ENCODE peak calls at places on chromosomes 5 and 9, in four cellular contexts. G is PC-3, F is foreskin fibroblast, U is GM23338. M is an unnamed sample.

GRCh38 chr5:32708949-32709348 is 2.2 kb upstream of the NPR3 start:
- DNase-seq in G (no peak), F (no peak), U (peak), M (no peak)

GRCh38 chr9:76516350-76516749 is 57.4 kb downstream of the GCNT1 start:
- DNase-seq in G (no peak), F (peak), U (no peak), M (no peak)

GRCh38 chr5:98492258-98492657 is 281.2 kb upstream of the RGMB start:
- DNase-seq in G (peak), F (peak), U (no peak), M (no peak)

GRCh38 chr5:21774281-21774680 is 1078.9 kb downstream of the CDH12 start:
- DNase-seq in G (peak), F (no peak), U (no peak), M (no peak)

GRCh38 chr5:140802781-140803271 is 2.0 kb downstream of the PCDHA3 start:
- DNase-seq in G (no peak), F (no peak), U (no peak), M (no peak)

GRCh38 chr5:150249744-150250143 is 39.8 kb downstream of the CAMK2A start:
- DNase-seq in G (no peak), F (no peak), U (no peak), M (no peak)

GRCh38 chr5:143657814-143658395 is 154.1 kb upstream of the HMHB1 start:
- DNase-seq in G (peak), F (peak), U (no peak), M (no peak)

GRCh38 chr5:40447438-40447837 is 232.3 kb upstream of the PTGER4 start:
- DNase-seq in G (peak), F (peak), U (no peak), M (no peak)

DNA sequence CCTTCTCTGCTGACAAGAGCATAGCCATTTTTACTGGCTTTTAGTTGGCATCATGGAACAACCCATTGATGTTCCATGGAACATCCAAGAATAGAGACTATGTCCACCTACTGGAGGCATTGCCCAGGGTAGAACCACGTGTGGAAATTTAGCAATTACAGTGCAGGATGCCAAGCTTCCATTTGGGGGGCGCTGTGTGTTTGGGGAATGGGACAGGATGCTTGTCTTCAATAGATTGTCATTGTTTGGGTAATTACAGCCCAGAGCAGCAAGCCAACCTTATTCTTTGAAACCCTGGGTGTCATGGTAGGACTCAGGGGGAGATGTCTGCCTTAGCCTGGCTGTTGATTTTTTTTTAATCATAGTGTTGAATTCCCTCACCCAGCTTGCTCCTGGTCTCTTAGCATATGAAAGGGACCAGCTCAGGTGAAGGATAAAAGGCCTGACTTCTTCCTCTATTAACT is 171.1 kb downstream of the DOCK2 start:
- DNase-seq in G (no peak), F (no peak), U (peak), M (no peak)
- TF ChIP-seq CTCF in G (no peak), F (no peak), U (peak), M (no peak)

GRCh38 chr9:127873223-127873691 is 4.2 kb downstream of the AK1 start:
- DNase-seq in G (no peak), F (no peak), U (no peak), M (no peak)
- H3K4me3 ChIP-seq in G (no peak), F (no peak), U (no peak), M (no peak)

DNA sequence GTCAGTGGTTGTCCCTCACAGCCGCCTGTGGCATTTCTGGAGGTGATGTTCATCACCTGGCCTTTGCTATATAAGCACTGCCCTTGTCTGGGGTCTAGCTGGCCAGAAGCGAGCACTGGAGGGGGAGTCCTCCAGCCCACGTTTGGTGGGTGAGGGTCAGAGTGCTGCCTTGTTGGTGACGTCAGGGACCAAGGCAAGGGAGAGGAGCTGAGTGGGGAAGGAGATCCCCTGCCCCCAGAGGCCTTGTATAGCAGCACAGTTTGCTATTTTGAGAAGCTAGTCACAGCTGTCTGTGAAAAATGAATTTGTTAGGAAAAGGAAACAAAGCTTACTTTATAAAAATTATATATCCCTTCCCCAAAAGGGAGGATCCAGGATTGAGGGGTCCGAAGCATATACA is 49.8 kb downstream of the SYK start:
- DNase-seq in G (no peak), F (no peak), U (peak), M (no peak)
- TF ChIP-seq CTCF in G (no peak), F (no peak), U (no peak), M (peak)

GRCh38 chr9:114363424-114363823 is 24.4 kb downstream of the AKNA start:
- DNase-seq in G (no peak), F (no peak), U (no peak), M (no peak)
- H3K4me3 ChIP-seq in G (no peak), F (no peak), U (no peak), M (no peak)

GRCh38 chr9:92610470-92611420 is 59.2 kb downstream of the IPPK start:
- DNase-seq in G (no peak), F (peak), U (no peak), M (no peak)

GRCh38 chr9:92607773-92608172 is 62.2 kb downstream of the IPPK start:
- DNase-seq in G (no peak), F (peak), U (no peak), M (no peak)

GRCh38 chr9:92607088-92607487 is 62.8 kb downstream of the IPPK start:
- DNase-seq in G (no peak), F (peak), U (no peak), M (no peak)

GRCh38 chr9:92608221-92609141 is 61.5 kb downstream of the IPPK start:
- DNase-seq in G (no peak), F (peak), U (no peak), M (no peak)

DNA sequence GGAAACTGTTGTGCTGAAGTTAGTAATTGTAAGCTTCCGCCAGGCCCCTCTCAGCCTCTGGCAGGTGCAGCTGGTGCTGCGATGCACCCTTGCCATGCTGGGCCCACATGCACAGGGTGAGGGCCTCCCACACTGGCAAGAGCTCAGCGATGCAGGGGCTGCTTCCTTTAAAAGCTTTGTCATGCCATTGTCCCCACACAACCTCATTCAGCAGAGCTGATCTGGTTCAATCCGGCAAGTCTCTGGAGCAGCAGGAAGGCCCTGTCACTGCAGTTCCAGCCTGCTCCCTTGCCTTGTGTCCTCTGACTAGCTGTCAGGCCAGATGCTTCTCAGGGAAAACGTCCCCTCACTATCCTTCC is 60.8 kb downstream of the IPPK start:
- DNase-seq in G (no peak), F (peak), U (peak), M (no peak)
- TF ChIP-seq CTCF in G (no peak), F (no peak), U (no peak), M (no peak)

GRCh38 chr5:111681791-111682190 is 75.2 kb downstream of the NREP start:
- DNase-seq in G (no peak), F (peak), U (no peak), M (no peak)
- H3K4me3 ChIP-seq in G (no peak), F (peak), U (no peak), M (no peak)

DNA sequence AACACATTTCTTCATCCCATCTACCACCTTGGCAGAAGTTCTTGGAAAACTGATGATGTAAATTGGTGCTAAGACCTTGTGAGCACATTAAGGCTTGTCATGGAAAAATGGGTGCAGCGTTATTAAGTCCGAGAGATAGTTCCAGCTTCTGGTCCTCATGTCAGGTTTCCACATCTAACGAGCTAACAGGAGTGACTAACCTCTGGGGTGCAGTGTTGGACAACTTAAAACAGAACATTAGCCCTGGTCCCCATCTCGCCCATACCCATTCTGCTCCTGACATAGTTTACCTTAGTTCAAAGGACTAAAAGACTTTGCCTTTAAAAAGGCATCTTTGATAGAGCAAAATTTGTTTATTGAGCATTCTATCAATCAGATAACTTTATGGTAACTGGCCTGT is 128.0 kb downstream of the SLC1A3 start:
- DNase-seq in G (peak), F (peak), U (peak), M (no peak)
- TF ChIP-seq CTCF in G (peak), F (no peak), U (peak), M (no peak)

DNA sequence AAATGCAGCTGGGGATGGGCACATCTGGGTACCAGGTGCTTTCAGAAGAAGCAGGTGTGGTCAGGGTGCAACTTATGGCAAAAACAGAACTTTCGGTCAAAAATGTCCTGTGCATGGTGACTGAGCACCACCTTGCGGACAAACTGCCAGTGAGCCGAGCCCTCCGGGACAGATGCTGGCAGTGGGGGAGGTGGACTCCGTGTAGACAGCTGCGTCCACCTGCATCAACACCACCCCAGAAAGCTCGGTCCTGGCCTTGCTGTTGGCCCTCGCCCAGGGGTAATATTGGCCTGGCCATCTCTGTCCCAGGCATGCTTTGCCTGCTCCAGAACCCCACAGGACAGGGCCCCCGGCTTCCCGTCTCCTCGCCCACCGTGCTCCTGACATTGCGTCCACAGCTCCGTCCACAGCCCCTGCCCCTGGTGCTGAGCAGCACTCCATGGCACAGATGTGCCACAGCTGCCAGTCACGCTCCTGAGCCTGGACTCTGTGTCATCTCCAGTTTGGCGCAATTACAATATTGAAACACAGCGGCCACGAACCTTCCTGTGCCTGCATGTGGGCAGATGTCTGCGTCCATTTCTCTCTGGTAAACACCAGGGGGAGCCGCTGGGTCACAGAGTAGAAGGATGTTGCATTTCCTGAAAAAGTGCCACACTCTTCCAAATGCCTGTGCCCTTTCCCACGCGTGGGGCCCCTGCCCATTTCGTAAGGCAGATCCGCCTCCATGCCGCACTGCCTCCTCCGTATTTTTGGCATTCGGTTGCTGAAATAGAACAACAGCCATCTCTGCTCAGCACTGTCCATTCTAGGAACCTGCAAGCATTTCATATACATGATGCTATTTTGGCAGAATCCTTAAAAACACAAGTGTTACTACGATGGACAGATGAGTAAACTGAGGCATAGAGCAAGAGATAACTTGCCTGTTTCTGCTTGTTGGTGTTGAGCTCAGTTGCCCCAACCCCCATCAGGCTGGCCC is 33.4 kb upstream of the SLC6A19 start:
- DNase-seq in G (peak), F (peak), U (peak), M (peak)
- H3K4me3 ChIP-seq in G (peak), F (peak), U (no peak), M (no peak)

M was measured in GM12864.